ENCODE peak calls at places on chromosomes 16 and 17, in four cellular contexts. H is GM12891, F is K562, U is GM12878. L is an unnamed sample.

GRCh38 chr16:67528870-67529638 is 425 bp downstream of the RIPOR1 start:
- DNase-seq in H (no peak), F (no peak), U (no peak), L (peak)

GRCh38 chr17:78637146-78637545 is 60.0 kb upstream of the DNAH17 start:
- DNase-seq in H (no peak), F (no peak), U (no peak), L (no peak)

GRCh38 chr16:9138021-9138680 is 46.7 kb downstream of the HAPSTR1 start:
- DNase-seq in H (no peak), F (no peak), U (no peak), L (no peak)

GRCh38 chr17:77499699-77500435 is 359.1 kb downstream of the SEC14L1 start:
- DNase-seq in H (peak), F (no peak), U (no peak), L (no peak)

GRCh38 chr16:23479138-23479537 is 26.1 kb upstream of the COG7 start:
- DNase-seq in H (no peak), F (no peak), U (no peak), L (no peak)

GRCh38 chr17:83185023-83186002 is 105.9 kb downstream of the METRNL start:
- DNase-seq in H (no peak), F (no peak), U (no peak), L (no peak)

GRCh38 chr16:2196162-2196980 is at the start of gene CASKIN1:
- DNase-seq in H (no peak), F (peak), U (no peak), L (no peak)

GRCh38 chr16:12971216-12971615 is 69.8 kb downstream of the SHISA9 start:
- DNase-seq in H (no peak), F (no peak), U (no peak), L (no peak)

GRCh38 chr16:17396762-17397498 is 73.8 kb downstream of the XYLT1 start:
- DNase-seq in H (no peak), F (no peak), U (no peak), L (no peak)

GRCh38 chr16:2162676-2163118 is 7.1 kb downstream of the TRAF7 start:
- DNase-seq in H (no peak), F (no peak), U (no peak), L (no peak)

GRCh38 chr16:4734730-4735575 is 616 bp downstream of the DNAAF8 start:
- DNase-seq in H (peak), F (peak), U (no peak), L (peak)

GRCh38 chr16:72312862-72313261 is 140.9 kb upstream of the PMFBP1 start:
- DNase-seq in H (no peak), F (no peak), U (no peak), L (no peak)

GRCh38 chr16:65700599-65700998 is 578.7 kb upstream of the CDH11 start:
- DNase-seq in H (no peak), F (no peak), U (no peak), L (no peak)

GRCh38 chr17:76562734-76563148 is 22.9 kb downstream of the PRCD start:
- DNase-seq in H (no peak), F (peak), U (no peak), L (no peak)

GRCh38 chr17:12349297-12349696 is 316.4 kb upstream of the MYOCD start:
- DNase-seq in H (no peak), F (no peak), U (no peak), L (no peak)

GRCh38 chr17:6639651-6640535 is 618 bp downstream of the KIAA0753 start:
- DNase-seq in H (no peak), F (peak), U (no peak), L (no peak)

GRCh38 chr17:7747586-7747985 is 30.0 kb downstream of the DNAH2 start:
- DNase-seq in H (no peak), F (no peak), U (no peak), L (no peak)

GRCh38 chr17:56319531-56319930 is 166.3 kb downstream of the ANKFN1 start:
- DNase-seq in H (peak), F (peak), U (peak), L (no peak)

GRCh38 chr16:70571623-70572022 is 48.0 kb downstream of the SF3B3 start:
- DNase-seq in H (no peak), F (no peak), U (no peak), L (no peak)

DNA sequence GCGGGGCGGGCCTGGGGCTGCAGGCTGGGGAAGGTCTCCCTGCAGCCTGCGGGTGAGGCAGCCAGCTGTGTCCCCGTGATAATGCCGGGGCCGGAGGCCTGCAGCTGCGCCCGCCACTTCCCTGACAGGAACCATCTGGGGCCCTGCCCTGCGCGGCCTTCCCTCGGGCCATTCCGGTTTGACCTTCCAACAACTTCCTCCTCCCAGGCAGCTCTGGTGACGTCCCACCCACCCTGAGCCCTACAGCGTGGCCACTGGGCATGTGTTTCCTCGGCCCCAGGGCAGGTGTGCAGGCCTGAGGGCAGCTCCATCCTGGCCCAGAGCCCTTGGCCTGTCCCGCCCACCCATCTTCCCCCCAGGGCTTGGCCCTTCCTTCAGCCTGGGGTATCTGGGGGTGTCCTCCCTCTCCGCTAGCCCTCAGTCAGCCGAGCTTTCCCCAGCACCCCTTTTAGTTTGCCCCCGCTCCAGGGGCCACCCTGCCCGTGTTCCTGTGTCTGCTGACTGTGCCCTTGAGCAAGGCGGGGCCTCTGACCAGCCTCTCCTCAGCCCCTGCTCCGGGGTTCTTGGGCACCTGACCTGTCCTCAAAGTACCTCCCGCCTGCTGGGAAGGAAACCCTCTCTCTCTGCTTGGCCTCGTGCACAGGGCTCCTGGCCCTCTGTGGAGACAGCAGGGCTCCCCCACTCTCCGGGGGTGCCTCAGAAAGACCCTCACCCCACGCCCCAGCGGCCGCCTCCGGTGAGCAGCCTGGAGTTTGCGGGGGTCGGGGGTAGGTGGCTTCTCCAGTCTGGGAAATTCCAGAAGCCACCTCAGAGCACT is at the start of gene CBFA2T3:
- DNase-seq in H (no peak), F (peak), U (no peak), L (peak)
- TF ChIP-seq SPI1 in H (no peak), F (peak), U (no peak), L (no peak)

DNA sequence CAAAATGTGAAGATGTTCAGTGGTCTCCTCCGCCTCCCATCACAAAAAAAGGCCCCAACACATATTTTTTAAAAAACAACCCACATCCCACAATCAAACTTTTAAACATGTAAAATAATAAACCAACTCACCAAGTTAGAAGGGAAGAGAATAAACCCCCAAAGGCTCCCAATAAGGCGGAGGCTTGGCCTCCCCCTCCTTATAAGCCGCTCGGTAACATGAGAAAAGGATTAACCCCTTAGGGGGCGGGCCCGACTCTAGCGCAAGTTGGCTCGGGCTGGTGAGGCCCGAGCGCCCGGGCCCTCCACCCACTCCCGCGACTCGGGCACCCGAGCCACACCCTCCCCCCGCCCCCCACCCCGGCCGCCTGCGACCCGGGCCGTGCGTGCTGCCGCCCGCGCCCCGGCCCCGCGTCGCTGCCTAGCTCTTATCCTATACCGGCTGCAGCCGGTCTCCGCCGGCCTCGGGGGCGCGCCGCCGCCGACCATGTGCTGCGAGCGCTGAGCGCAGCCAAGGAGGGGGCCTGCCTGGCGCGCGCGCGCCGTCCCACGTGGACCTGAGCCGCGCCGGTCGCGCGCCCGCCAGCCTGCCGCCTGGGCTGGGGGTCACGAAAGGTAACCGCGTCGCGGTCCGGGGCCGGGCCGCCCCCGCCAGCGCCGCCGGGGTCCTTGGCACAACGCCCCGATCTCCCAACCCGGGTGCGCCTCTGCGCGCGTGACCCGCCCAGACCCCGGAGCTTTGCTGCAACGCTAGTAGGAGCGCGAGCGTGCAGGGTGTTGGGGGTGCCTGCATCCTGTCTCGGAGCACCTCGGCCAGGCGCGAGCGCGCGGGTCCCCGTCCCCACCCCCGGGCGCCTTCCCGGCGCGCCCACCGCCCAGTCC is at the start of the genes ARSG and SLC16A6:
- DNase-seq in H (peak), F (peak), U (no peak), L (peak)
- TF ChIP-seq SPI1 in H (no peak), F (no peak), U (no peak), L (no peak)

DNA sequence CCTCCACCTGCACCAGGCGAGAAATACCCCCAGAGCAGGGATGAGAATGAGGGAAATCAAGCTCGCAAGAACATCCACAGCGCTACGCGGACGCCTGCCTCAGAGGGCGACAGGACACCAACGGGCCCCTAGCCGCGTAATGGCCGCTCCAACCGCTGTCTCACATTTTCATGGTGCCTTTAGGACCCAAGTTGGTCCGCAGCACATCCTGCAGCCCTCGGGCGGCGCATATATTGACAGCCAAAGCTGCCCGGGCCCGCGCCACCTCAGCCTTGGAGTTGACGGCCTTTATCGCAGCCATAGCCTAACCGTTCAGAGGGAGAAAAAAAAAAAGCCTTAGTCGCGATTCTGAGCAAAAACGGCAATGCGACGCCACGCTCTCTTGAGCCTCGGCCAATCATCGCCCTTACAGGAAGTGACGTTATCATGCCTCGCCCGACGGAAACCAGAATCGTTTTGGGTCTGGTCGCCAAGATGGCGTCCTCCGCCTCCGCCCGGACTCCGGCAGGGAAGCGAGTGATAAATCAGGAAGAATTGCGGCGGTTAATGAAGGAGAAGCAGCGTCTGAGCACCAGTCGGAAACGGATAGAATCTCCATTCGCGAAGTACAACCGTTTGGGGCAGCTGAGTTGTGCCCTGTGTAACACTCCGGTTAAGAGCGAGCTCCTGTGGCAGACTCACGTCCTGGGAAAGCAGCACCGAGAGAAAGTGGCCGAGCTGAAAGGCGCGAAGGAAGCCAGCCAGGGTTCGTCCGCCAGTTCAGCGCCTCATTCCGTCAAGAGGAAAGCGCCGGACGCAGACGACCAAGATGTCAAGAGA is at the start of the genes CCT6B and ZNF830:
- DNase-seq in H (peak), F (peak), U (peak), L (peak)
- TF ChIP-seq SPI1 in H (peak), F (peak), U (no peak), L (no peak)

GRCh38 chr17:41107941-41108445 is 2.8 kb downstream of the KRTAP4-9 start:
- DNase-seq in H (no peak), F (no peak), U (no peak), L (no peak)
- TF ChIP-seq SPI1 in H (no peak), F (no peak), U (no peak), L (no peak)

DNA sequence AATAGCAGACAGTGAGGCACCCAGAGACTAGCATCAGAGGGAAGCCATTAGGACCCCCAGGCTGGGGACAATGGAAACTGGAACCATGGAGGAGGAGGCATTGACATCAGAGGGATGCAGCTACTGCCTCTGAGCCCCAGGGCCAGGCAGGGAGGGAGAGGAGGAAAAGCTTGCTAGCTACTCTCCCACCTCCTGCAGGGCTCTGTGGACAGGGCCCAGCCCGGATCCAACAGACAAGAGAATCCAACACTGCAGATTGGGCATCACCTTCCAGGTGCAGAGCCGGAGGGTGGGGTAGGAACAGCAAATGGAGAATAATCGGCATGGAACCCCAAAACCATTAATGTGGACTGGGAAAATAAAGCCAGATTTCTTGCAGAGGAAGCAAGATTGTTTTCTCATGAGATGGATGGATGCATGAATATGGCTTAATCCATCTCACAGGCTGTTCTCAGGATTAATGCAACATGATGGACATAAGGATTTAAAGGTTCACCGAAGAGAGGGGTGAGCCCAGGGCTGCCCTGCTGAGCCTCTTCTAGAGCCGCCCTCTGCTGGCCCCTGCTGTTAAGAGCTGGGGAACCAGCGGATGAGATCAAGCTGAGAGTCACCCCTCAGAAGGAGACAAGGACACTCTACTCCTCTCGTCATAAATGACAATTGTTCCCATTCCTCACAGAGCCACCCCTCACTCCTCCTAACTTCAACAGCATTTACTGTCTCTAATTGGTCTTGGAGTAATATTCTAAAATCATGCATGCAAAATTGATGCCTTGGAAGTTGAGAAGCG is 48.8 kb downstream of the DNAH3 start:
- DNase-seq in H (no peak), F (no peak), U (no peak), L (peak)
- TF ChIP-seq SPI1 in H (no peak), F (no peak), U (no peak), L (no peak)

GRCh38 chr16:86818701-86819522 is 240.6 kb downstream of the FOXL1 start:
- DNase-seq in H (no peak), F (no peak), U (no peak), L (no peak)
- TF ChIP-seq SPI1 in H (no peak), F (no peak), U (no peak), L (no peak)

DNA sequence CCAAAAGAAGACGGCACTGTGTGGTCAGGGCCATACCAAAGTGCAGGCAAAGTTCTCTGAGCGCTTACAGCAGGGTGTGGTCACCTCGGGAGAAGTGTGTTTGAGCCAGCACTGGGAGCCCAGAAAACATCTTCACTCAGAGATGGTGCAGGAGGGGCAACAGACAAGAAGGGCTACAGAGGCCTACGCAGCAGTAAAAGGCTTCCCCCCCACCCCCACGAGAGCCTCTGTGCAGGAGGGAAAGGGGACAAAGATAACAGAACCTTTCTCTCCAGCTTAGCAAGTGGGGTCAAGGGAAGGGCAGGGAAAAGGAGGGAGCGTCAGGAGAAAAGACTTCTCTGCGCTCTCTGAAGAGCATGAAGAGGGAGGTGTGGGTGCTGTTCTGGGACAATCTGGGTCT is 2.8 kb downstream of the VAT1 start:
- DNase-seq in H (no peak), F (peak), U (no peak), L (no peak)
- TF ChIP-seq SPI1 in H (no peak), F (no peak), U (no peak), L (no peak)

GRCh38 chr17:80857721-80858171 is 133.9 kb upstream of the CHMP6 start:
- DNase-seq in H (no peak), F (no peak), U (no peak), L (no peak)

GRCh38 chr17:80854220-80854619 is 137.4 kb upstream of the CHMP6 start:
- DNase-seq in H (no peak), F (no peak), U (no peak), L (no peak)

GRCh38 chr17:80856863-80857488 is 134.7 kb upstream of the CHMP6 start:
- DNase-seq in H (no peak), F (no peak), U (no peak), L (no peak)

GRCh38 chr17:80855196-80855967 is 136.3 kb upstream of the CHMP6 start:
- DNase-seq in H (no peak), F (no peak), U (no peak), L (no peak)

DNA sequence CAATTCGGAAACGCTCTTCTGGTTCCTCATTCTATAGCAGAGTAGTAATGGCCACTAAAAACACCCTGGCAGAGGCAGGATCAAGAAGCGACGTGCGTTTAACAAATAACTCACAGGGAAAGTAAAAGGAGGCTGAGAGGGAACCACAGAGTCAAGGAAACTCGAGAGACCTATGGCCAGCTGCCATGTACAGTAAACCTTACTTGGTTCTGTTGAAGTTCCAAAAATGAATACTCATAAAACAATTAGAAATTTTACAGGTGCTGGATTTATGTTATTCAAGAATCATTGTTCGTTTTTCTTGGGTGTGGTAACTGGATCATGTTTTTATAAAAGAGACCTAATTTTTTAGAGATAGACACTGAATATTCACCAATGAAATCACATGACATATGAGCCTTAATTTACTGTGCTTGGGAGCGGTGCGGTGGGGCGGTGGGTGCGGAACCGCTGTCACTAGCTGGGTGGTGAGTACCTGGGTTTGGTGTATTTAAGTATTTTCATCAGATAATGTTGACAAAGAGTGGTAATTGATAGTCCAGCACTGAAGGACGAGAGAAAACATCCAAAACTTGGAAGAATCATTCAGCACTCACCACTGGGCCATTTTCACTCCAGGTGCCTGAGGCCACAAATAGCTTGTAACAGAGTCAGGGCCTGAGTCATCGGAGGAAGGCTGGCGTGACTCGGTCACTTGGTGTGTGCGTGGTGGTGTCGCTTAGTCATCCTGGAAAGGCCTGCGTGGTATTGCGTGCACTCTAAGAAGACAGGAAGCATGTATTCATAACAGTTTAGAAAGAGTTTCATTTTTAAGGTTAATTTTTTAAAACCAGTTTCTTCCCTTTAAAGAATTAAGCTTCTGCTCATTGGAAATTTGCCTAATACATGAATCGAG is 135.4 kb upstream of the CHMP6 start:
- DNase-seq in H (peak), F (peak), U (peak), L (peak)
- TF ChIP-seq SPI1 in H (peak), F (peak), U (peak), L (no peak)

L was measured in HL-60.